ENCODE peak calls at places on chromosomes 13 and 19, in seven cellular contexts. V is HepG2, L is H1, W is K562, Z is HCT116, E is SK-N-SH, P is GM12878. O is an unnamed sample.

GRCh38 chr13:46845146-46845545 is 48.2 kb upstream of the ESD start:
- DNase-seq in V (no peak), L (no peak), W (no peak), Z (no peak), E (no peak), P (no peak), O (no peak)

GRCh38 chr13:76904507-76904906 is 18.3 kb upstream of the KCTD12 start:
- DNase-seq in V (no peak), L (no peak), W (no peak), Z (no peak), E (no peak), P (no peak), O (no peak)

GRCh38 chr19:37519890-37520289 is 13.2 kb downstream of the ZNF793 start:
- DNase-seq in V (no peak), L (no peak), W (no peak), Z (no peak), E (no peak), P (no peak), O (no peak)

GRCh38 chr13:45875951-45876350 is 24.4 kb upstream of the SIAH3 start:
- DNase-seq in V (no peak), L (no peak), W (no peak), Z (peak), E (no peak), P (no peak), O (no peak)

GRCh38 chr13:37769078-37769477 is 100.5 kb downstream of the TRPC4 start:
- DNase-seq in V (peak), L (no peak), W (no peak), Z (no peak), E (no peak), P (no peak), O (no peak)

GRCh38 chr13:114282143-114282685 is 813 bp downstream of the UPF3A start:
- DNase-seq in V (peak), L (no peak), W (peak), Z (no peak), E (peak), P (peak), O (peak)

GRCh38 chr19:10142701-10143375 is 23.1 kb upstream of the EIF3G start:
- DNase-seq in V (no peak), L (no peak), W (no peak), Z (no peak), E (no peak), P (no peak), O (no peak)

GRCh38 chr13:21297914-21298831 is 121.7 kb downstream of the MRPL57 start:
- DNase-seq in V (peak), L (peak), W (peak), Z (peak), E (peak), P (peak), O (peak)

GRCh38 chr19:34676697-34677385 is at the start of gene SCGB2B2:
- DNase-seq in V (no peak), L (no peak), W (no peak), Z (peak), E (peak), P (peak), O (no peak)

GRCh38 chr13:41389580-41389979 is 67.8 kb upstream of the RGCC start:
- DNase-seq in V (no peak), L (no peak), W (no peak), Z (no peak), E (no peak), P (no peak), O (no peak)

GRCh38 chr19:40464059-40465024 is 1.2 kb downstream of the BLVRB start:
- DNase-seq in V (peak), L (no peak), W (peak), Z (peak), E (peak), P (no peak), O (peak)

GRCh38 chr19:42252365-42253244 is 2.3 kb downstream of the ERF start:
- DNase-seq in V (no peak), L (no peak), W (no peak), Z (no peak), E (peak), P (no peak), O (no peak)

GRCh38 chr13:68369739-68370138 is 1139.6 kb upstream of the PCDH9 start:
- DNase-seq in V (peak), L (no peak), W (no peak), Z (no peak), E (no peak), P (no peak), O (peak)

GRCh38 chr19:13781547-13781946 is 7.3 kb downstream of the C19orf53 start:
- DNase-seq in V (no peak), L (no peak), W (peak), Z (peak), E (peak), P (no peak), O (no peak)

GRCh38 chr19:7926021-7926726 is at the start of gene CTXN1:
- DNase-seq in V (no peak), L (no peak), W (peak), Z (no peak), E (peak), P (no peak), O (peak)

GRCh38 chr13:110485604-110486003 is 75.9 kb downstream of the RAB20 start:
- DNase-seq in V (peak), L (peak), W (no peak), Z (no peak), E (no peak), P (no peak), O (no peak)

GRCh38 chr13:109647046-109647445 is 139.3 kb downstream of the IRS2 start:
- DNase-seq in V (no peak), L (no peak), W (no peak), Z (no peak), E (no peak), P (no peak), O (peak)

GRCh38 chr19:12838893-12839656 is 760 bp downstream of the MAST1 start:
- DNase-seq in V (no peak), L (no peak), W (no peak), Z (no peak), E (peak), P (no peak), O (no peak)

GRCh38 chr13:90868321-90868920 is 479.1 kb upstream of the MIR17HG start:
- DNase-seq in V (peak), L (no peak), W (peak), Z (peak), E (no peak), P (no peak), O (no peak)

GRCh38 chr19:29526730-29527499 is 1.1 kb downstream of the VSTM2B start:
- DNase-seq in V (no peak), L (no peak), W (peak), Z (no peak), E (peak), P (no peak), O (no peak)

GRCh38 chr13:79593121-79593520 is 112.2 kb downstream of the NDFIP2 start:
- DNase-seq in V (no peak), L (no peak), W (no peak), Z (no peak), E (no peak), P (no peak), O (no peak)

GRCh38 chr19:39317476-39317875 is 3.2 kb downstream of the LRFN1 start:
- DNase-seq in V (no peak), L (no peak), W (no peak), Z (no peak), E (no peak), P (no peak), O (no peak)

GRCh38 chr13:65985632-65986031 is 1244.5 kb downstream of the PCDH9 start:
- DNase-seq in V (peak), L (no peak), W (no peak), Z (peak), E (no peak), P (no peak), O (peak)

GRCh38 chr19:50818859-50819472 is 4.6 kb downstream of the KLK1 start:
- DNase-seq in V (no peak), L (no peak), W (no peak), Z (no peak), E (no peak), P (no peak), O (no peak)

GRCh38 chr13:40794414-40795368 is 5.3 kb downstream of the SLC25A15 start:
- DNase-seq in V (no peak), L (no peak), W (no peak), Z (no peak), E (no peak), P (no peak), O (no peak)

GRCh38 chr13:34867590-34867989 is 74.5 kb upstream of the NBEA start:
- DNase-seq in V (no peak), L (no peak), W (no peak), Z (no peak), E (no peak), P (peak), O (no peak)

GRCh38 chr13:36029171-36029570 is 102.0 kb downstream of the DCLK1 start:
- DNase-seq in V (no peak), L (no peak), W (no peak), Z (no peak), E (no peak), P (no peak), O (peak)

GRCh38 chr13:32384702-32385101 is 43.2 kb downstream of the N4BP2L1 start:
- DNase-seq in V (no peak), L (no peak), W (no peak), Z (no peak), E (no peak), P (no peak), O (no peak)

GRCh38 chr19:21586341-21587116 is 81.1 kb downstream of the ZNF429 start:
- DNase-seq in V (no peak), L (no peak), W (no peak), Z (no peak), E (peak), P (no peak), O (peak)

GRCh38 chr13:83940742-83941141 is 58.5 kb upstream of the SLITRK1 start:
- DNase-seq in V (no peak), L (no peak), W (no peak), Z (no peak), E (no peak), P (no peak), O (no peak)

GRCh38 chr13:99197257-99197651 is 3.4 kb upstream of the UBAC2 start:
- DNase-seq in V (no peak), L (no peak), W (no peak), Z (no peak), E (no peak), P (no peak), O (no peak)

GRCh38 chr19:6521718-6522646 is 8.8 kb upstream of the TNFSF9 start:
- DNase-seq in V (no peak), L (no peak), W (peak), Z (no peak), E (no peak), P (peak), O (no peak)

DNA sequence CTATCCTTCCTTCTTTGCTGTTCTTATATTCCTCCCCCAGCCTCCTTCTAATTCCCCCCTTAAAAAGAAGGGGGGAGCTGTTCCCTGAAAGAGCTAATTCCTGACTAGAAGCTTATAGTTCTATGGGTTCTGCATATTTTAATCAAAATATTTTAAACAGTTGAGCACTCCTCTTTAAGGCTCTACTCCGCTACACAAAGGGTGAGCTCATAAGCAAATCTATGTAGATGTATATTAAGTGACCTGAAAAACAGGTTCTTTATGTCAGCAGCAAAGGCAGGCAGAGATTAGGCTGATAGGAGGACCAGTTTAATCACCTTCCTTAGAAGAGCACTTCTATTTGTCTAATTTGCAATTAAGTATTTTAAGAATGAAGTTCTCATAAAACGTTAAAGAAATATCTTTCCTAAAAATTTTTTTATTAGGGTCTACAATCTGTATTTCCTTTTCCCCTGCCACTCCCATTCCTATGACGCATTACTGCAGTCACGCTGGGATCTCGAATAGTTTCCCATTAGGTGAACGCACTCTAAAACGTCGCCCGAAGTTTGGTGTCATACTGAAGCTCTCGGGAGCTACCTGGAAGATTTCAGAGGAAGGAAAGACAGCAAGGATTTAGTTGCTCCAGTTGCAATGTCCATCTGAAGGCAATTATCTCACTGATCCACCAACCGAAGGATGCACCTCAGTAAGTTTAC is 5.1 kb downstream of the EFNB2 start:
- DNase-seq in V (no peak), L (no peak), W (no peak), Z (no peak), E (no peak), P (no peak), O (peak)
- TF ChIP-seq JUND in V (no peak), L (no peak), W (no peak), Z (no peak), E (no peak), P (no peak), O (no peak)

GRCh38 chr19:2446390-2446789 is 10.4 kb downstream of the LMNB2 start:
- DNase-seq in V (no peak), L (no peak), W (no peak), Z (no peak), E (no peak), P (no peak), O (no peak)
- TF ChIP-seq JUND in V (no peak), L (no peak), W (no peak), Z (no peak), E (no peak), P (no peak), O (no peak)

DNA sequence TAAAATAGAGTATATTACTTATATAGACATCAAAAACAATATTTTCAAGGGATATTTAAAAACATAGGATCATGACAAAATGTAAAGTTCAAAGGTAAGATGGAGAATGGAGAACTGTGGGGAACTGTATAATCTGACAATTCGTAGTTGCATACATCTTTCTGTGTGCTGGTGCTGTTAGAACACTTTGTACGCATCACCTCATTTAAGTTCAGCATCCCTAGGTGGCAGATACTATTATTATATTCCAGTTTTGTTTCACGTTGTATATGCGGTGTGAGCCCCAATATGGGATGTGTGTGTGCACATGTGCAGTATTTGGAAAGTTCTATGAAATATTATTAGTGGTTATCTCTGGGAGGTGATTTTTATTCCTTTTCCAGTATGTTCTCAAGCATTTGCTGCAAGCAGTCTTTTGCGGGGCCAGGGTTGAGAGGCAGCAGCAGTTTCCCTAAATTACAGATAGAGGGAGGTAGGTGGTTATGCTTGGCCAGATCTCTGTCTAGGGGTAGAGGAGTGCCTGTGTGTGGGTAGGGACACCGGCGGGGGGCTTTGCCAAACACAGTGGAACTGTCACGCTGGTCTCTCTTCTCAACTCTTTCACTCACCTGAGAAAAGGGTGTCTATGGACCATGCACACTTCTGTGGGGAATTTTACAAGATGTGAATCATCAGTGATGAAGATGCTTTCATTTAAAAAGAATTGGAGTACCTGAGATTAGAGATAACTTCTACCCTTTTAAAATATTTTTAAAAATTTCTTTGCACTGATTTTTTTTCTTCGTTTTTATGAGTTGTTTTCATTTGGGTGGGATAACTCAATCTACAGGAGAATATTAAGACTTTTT is 55.6 kb upstream of the ALOX5AP start:
- DNase-seq in V (peak), L (no peak), W (no peak), Z (no peak), E (peak), P (no peak), O (peak)
- TF ChIP-seq JUND in V (no peak), L (no peak), W (no peak), Z (no peak), E (no peak), P (no peak), O (no peak)

DNA sequence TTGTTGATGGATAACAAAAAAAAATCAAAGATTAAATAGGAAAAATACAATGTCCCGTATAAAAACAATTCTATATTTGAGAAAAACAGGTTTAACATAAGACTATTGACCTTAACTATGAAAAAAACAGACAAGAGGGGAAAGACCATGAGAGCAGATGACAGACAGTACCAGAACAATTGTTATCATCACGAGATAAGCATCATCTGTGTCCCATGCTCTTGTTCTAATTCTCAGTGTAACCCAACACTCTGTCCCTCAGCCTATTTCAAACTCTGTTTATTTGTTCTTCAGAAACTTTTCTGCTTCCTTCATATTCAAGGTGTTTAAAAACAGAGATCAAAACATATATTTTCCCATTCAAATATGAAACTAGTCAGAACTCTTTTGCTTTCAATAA is 216.4 kb downstream of the PCDH9 start:
- DNase-seq in V (no peak), L (no peak), W (no peak), Z (no peak), E (no peak), P (no peak), O (no peak)
- TF ChIP-seq JUND in V (no peak), L (no peak), W (no peak), Z (no peak), E (no peak), P (no peak), O (no peak)